ENCODE peak calls at places on chromosomes 16 and 17, in five cellular contexts. G, Y, B, K and J are unnamed samples.
A peak's percentile ranks its signal among the peaks of the same experiment; 100 is the strongest.

GRCh38 chr17:27810902-27811557 is 10.7 kb upstream of the NOS2 start:
- DNase-seq in G (no peak), K (no peak), Y (no peak), B (no peak), J (no peak)

GRCh38 chr17:79220201-79220714 is 145.6 kb downstream of the ENGASE start:
- DNase-seq in G (no peak), Y (peak; percentile 48), K (no peak), B (no peak), J (no peak)

GRCh38 chr16:67663151-67663876 is 2.6 kb downstream of the PARD6A start:
- DNase-seq in K (peak; percentile 41), G (no peak), Y (peak; percentile 55), B (no peak), J (no peak)

GRCh38 chr17:51391992-51392654 is 131.8 kb downstream of the UTP18 start:
- DNase-seq in G (no peak), Y (no peak), B (no peak), K (no peak), J (no peak)

GRCh38 chr17:15884731-15885130 is 60.2 kb upstream of the ADORA2B start:
- DNase-seq in Y (no peak), K (no peak), G (no peak), B (no peak), J (no peak)

GRCh38 chr16:89446975-89447293 is 43.4 kb downstream of the ANKRD11 start:
- DNase-seq in K (no peak), Y (no peak), G (no peak), B (no peak), J (no peak)

GRCh38 chr17:40445769-40446468 is 2.7 kb downstream of the IGFBP4 start:
- DNase-seq in Y (no peak), G (no peak), K (no peak), B (no peak), J (no peak)

GRCh38 chr17:48717367-48718161 is 4.8 kb downstream of the PRAC1 start:
- DNase-seq in G (no peak), K (no peak), Y (no peak), B (no peak), J (no peak)

GRCh38 chr17:34365340-34365739 is 2.3 kb upstream of the CCL1 start:
- DNase-seq in G (no peak), B (no peak), K (no peak), Y (no peak), J (no peak)

GRCh38 chr17:2894782-2895181 is 98.5 kb downstream of the RAP1GAP2 start:
- DNase-seq in G (no peak), B (no peak), Y (no peak), K (no peak), J (no peak)

GRCh38 chr17:7380855-7381683 is at the start of gene TNK1:
- DNase-seq in Y (peak; percentile 72), G (peak; percentile 46), K (no peak), B (no peak), J (peak; percentile 84)

GRCh38 chr17:49132699-49133364 is at the start of gene B4GALNT2:
- DNase-seq in G (no peak), B (no peak), K (no peak), Y (peak; percentile 71), J (no peak)

GRCh38 chr17:4901108-4901647 is 1.7 kb downstream of the CHRNE start:
- DNase-seq in Y (no peak), K (no peak), G (no peak), B (no peak), J (no peak)

GRCh38 chr16:79847101-79847500 is 246.6 kb upstream of the MAF start:
- DNase-seq in G (peak; percentile 17), B (no peak), Y (no peak), K (no peak), J (peak; percentile 68)

GRCh38 chr16:78396673-78397072 is 297.2 kb downstream of the WWOX start:
- DNase-seq in K (no peak), Y (no peak), B (no peak), G (no peak), J (no peak)

GRCh38 chr17:30104575-30105339 is 11.9 kb upstream of the NSRP1 start:
- DNase-seq in G (peak; percentile 84), B (peak; percentile 56), K (peak; percentile 48), Y (peak; percentile 95), J (peak; percentile 63)

GRCh38 chr17:75557075-75557851 is 30.3 kb upstream of the MYO15B start:
- DNase-seq in Y (no peak), B (no peak), G (peak; percentile 93), K (no peak), J (peak; percentile 44)

GRCh38 chr17:48071654-48072053 is 23.5 kb downstream of the NFE2L1 start:
- DNase-seq in G (no peak), B (no peak), K (no peak), Y (no peak), J (no peak)

GRCh38 chr17:58669853-58670252 is 22.0 kb downstream of the TEX14 start:
- DNase-seq in B (no peak), G (no peak), Y (no peak), K (no peak), J (no peak)

GRCh38 chr16:85438981-85439639 is 174.0 kb upstream of the GSE1 start:
- DNase-seq in B (no peak), G (no peak), K (no peak), Y (no peak), J (no peak)

GRCh38 chr17:73289549-73290254 is 22.1 kb downstream of the CDC42EP4 start:
- DNase-seq in B (no peak), G (no peak), Y (no peak), K (no peak), J (no peak)

GRCh38 chr16:16974192-16974591 is 496.6 kb downstream of the XYLT1 start:
- DNase-seq in K (no peak), B (no peak), G (no peak), Y (no peak), J (peak; percentile 14)

GRCh38 chr17:41492771-41493170 is 3.1 kb upstream of the KRT36 start:
- DNase-seq in Y (no peak), G (peak; percentile 38), K (no peak), B (no peak), J (no peak)

GRCh38 chr16:57906385-57907316 is 64.3 kb downstream of the CNGB1 start:
- DNase-seq in B (no peak), Y (peak; percentile 62), G (no peak), K (no peak), J (no peak)

GRCh38 chr16:69938981-69939820 is 11.9 kb upstream of the CLEC18A start:
- DNase-seq in K (no peak), G (no peak), Y (no peak), B (no peak), J (no peak)

GRCh38 chr16:19524356-19524865 is 669 bp downstream of the CCP110 start:
- DNase-seq in B (no peak), Y (no peak), G (no peak), K (no peak), J (no peak)

GRCh38 chr17:1716912-1717695 is 6.9 kb upstream of the TLCD2 start:
- DNase-seq in K (peak; percentile 77), G (peak; percentile 96), Y (peak; percentile 97), B (peak; percentile 81), J (peak; percentile 94)

GRCh38 chr17:42632949-42633444 is 23.5 kb downstream of the TUBG1 start:
- DNase-seq in K (no peak), G (no peak), Y (no peak), B (no peak), J (no peak)

GRCh38 chr17:8673621-8674020 is 43.1 kb upstream of the MYH10 start:
- DNase-seq in G (no peak), K (no peak), B (no peak), Y (no peak), J (no peak)

GRCh38 chr17:8755590-8756255 is 2.6 kb downstream of the SPDYE4 start:
- DNase-seq in Y (no peak), G (no peak), B (no peak), K (no peak), J (no peak)

GRCh38 chr17:41948747-41949460 is 17.7 kb upstream of the CNP start:
- DNase-seq in Y (no peak), K (no peak), G (no peak), B (no peak), J (no peak)

GRCh38 chr17:6755281-6755680 is 565 bp upstream of the XAF1 start:
- DNase-seq in B (no peak), Y (peak; percentile 18), K (no peak), G (peak; percentile 59), J (no peak)

GRCh38 chr16:17354121-17354750 is 116.5 kb downstream of the XYLT1 start:
- DNase-seq in Y (peak; percentile 61), K (no peak), B (no peak), G (no peak), J (no peak)

GRCh38 chr17:933168-934083 is 46.1 kb downstream of the NXN start:
- DNase-seq in K (no peak), Y (peak; percentile 61), G (peak; percentile 60), B (no peak), J (peak; percentile 76)

GRCh38 chr17:5419356-5419958 is at the start of gene NUP88:
- DNase-seq in Y (peak; percentile 99), G (peak; percentile 96), K (peak; percentile 92), B (peak; percentile 95), J (peak; percentile 95)